ENCODE peak calls at places on chromosomes 1 and 21, in eight cellular contexts. V is H1, S is stomach, Y is sigmoid colon, O is transverse colon, L is endothelial cell of umbilical vein, G is HCT116, E is SK-N-SH. I is an unnamed sample.

GRCh38 chr1:93207211-93207610 is 26.7 kb downstream of the CCDC18 start:
- DNase-seq in S (no peak), V (no peak), O (no peak), G (no peak), E (no peak), L (no peak), Y (no peak), I (no peak)

GRCh38 chr1:192544983-192545393 is 30.6 kb upstream of the RGS1 start:
- DNase-seq in S (no peak), G (no peak), O (no peak), L (peak; percentile 85), V (no peak), Y (no peak), E (no peak), I (no peak)

GRCh38 chr1:200558866-200559459 is 61.6 kb downstream of the KIF14 start:
- DNase-seq in O (no peak), S (no peak), V (no peak), E (peak; percentile 47), Y (no peak), L (peak; percentile 84), G (peak; percentile 51), I (no peak)

GRCh38 chr1:223340637-223341036 is 23.3 kb downstream of the SUSD4 start:
- DNase-seq in L (no peak), S (no peak), O (no peak), E (no peak), G (no peak), V (no peak), Y (no peak), I (no peak)

GRCh38 chr1:45617618-45618017 is 6.2 kb downstream of the CCDC17 start:
- DNase-seq in Y (no peak), E (no peak), O (no peak), L (peak; percentile 65), V (no peak), G (no peak), S (no peak), I (no peak)

GRCh38 chr1:17646444-17647287 is 107.2 kb downstream of the ARHGEF10L start:
- DNase-seq in G (no peak), E (no peak), S (no peak), V (peak; percentile 54), O (no peak), L (no peak), Y (no peak), I (no peak)

GRCh38 chr1:29802181-29803068 is 566.1 kb downstream of the PTPRU start:
- DNase-seq in O (no peak), Y (no peak), E (peak; percentile 37), L (no peak), S (peak; percentile 15), G (no peak), V (peak; percentile 41), I (no peak)

GRCh38 chr1:24022611-24023359 is 42.7 kb upstream of the SRSF10 start:
- DNase-seq in O (peak; percentile 37), G (no peak), L (no peak), V (no peak), S (no peak), Y (no peak), E (peak; percentile 29), I (no peak)

GRCh38 chr1:58358311-58358710 is 188.2 kb downstream of the OMA1 start:
- DNase-seq in O (no peak), Y (no peak), L (no peak), E (no peak), G (no peak), V (no peak), S (no peak), I (no peak)

GRCh38 chr1:4657920-4658585 is 3.6 kb downstream of the AJAP1 start:
- DNase-seq in E (peak; percentile 49), L (no peak), S (no peak), Y (no peak), O (no peak), G (no peak), V (no peak), I (no peak)

GRCh38 chr21:29077651-29078090 is 4.2 kb upstream of the CCT8 start:
- DNase-seq in Y (no peak), O (no peak), V (no peak), G (no peak), S (no peak), E (no peak), L (peak; percentile 66), I (no peak)

GRCh38 chr1:153343811-153344717 is 4.6 kb downstream of the PGLYRP4 start:
- DNase-seq in Y (no peak), S (no peak), E (no peak), V (peak; percentile 31), O (no peak), G (no peak), L (no peak), I (no peak)

GRCh38 chr1:236156512-236157208 is 14.3 kb downstream of the GPR137B start:
- DNase-seq in O (peak; percentile 36), V (no peak), E (no peak), L (no peak), S (no peak), G (no peak), Y (no peak), I (no peak)

GRCh38 chr1:201888282-201889033 is at the start of gene SHISA4:
- DNase-seq in V (peak; percentile 85), Y (peak; percentile 93), E (peak; percentile 95), O (peak; percentile 54), G (peak; percentile 51), L (peak; percentile 81), S (peak; percentile 83), I (peak; percentile 78)

GRCh38 chr1:85607126-85607912 is 26.8 kb downstream of the CCN1 start:
- DNase-seq in S (no peak), E (no peak), L (peak; percentile 91), G (peak; percentile 93), Y (no peak), O (no peak), V (peak; percentile 77), I (peak; percentile 60)

GRCh38 chr1:44806025-44806703 is 987 bp downstream of the DYNLT4 start:
- DNase-seq in G (no peak), L (no peak), O (peak; percentile 8), Y (peak; percentile 70), V (no peak), S (no peak), E (peak; percentile 31), I (peak; percentile 49)

DNA sequence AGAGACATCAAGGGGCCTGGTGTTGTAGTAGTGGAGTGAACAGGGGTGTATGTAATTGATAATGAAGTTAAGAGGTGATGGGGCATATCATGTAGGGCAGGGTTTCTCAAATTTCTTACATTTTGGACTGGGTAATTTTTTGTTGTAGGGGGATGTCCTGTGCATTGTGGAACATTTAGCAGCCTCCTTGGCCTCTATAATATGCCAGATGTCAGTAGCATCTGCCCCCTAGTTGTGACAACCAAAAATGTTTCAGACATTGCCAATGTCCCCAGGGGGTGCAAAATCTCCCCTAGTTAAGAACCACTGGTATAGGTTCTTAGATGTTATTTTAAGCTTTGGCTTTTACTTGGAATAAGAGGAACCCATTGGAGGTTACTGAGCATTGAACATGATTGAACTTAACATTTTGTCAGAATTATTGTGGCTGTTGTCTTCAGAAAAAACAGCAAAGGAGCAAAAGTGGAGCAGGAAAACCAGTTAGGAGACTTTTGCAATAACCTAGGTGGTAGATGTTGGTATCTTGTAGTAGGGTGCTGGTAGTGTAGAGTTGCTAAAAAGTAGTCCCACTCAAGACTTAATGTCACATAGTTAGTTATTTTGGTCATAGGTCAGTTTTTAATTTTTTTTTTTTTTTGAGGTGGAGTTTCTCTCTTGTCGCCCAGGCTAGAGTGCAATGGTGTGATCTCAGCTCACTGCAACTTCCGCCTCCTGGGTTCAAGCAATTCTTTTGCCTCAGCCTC is 6.2 kb downstream of the ZNF326 start:
- DNase-seq in V (no peak), L (no peak), S (no peak), G (no peak), Y (no peak), E (no peak), O (no peak), I (no peak)
- H3K4me1 ChIP-seq in V (no peaks in the 10 kb centered on the region), L (peaks cover 16% of the 10 kb centered on the region), S (peaks cover 60% of the 10 kb centered on the region), G (peaks cover 4% of the 10 kb centered on the region), Y (peaks cover 43% of the 10 kb centered on the region), E (peaks cover 33% of the 10 kb centered on the region), O (peaks cover 68% of the 10 kb centered on the region), I (no peaks in the 10 kb centered on the region)

GRCh38 chr1:2583871-2584341 is 2.7 kb upstream of the PRXL2B start:
- DNase-seq in Y (no peak), S (no peak), O (peak; percentile 37), G (no peak), L (no peak), E (no peak), V (no peak), I (no peak)
- TF ChIP-seq POLR2AphosphoS5 in Y (no peak), S (peak; percentile 5), O (no peak), G (peak; percentile 10), L (no peak), E (no peak), V (no peak), I (no peak)

GRCh38 chr1:27338751-27339150 is 3.1 kb upstream of the SYTL1 start:
- DNase-seq in Y (no peak), S (no peak), G (no peak), O (no peak), V (no peak), L (no peak), E (peak; percentile 3), I (no peak)

GRCh38 chr1:27333717-27334279 is 8.0 kb upstream of the SYTL1 start:
- DNase-seq in L (no peak), E (no peak), S (no peak), V (no peak), Y (no peak), O (no peak), G (no peak), I (no peak)

GRCh38 chr1:27332536-27333281 is 9.1 kb upstream of the SYTL1 start:
- DNase-seq in L (peak; percentile 12), S (peak; percentile 63), O (peak; percentile 39), Y (peak; percentile 68), V (peak; percentile 86), E (peak; percentile 87), G (no peak), I (no peak)

GRCh38 chr1:27336756-27337155 is 5.1 kb upstream of the SYTL1 start:
- DNase-seq in L (no peak), S (no peak), O (no peak), Y (no peak), E (no peak), G (no peak), V (no peak), I (no peak)

GRCh38 chr1:27335506-27336422 is 6.1 kb upstream of the SYTL1 start:
- DNase-seq in L (no peak), Y (no peak), E (no peak), O (no peak), G (no peak), S (no peak), V (no peak), I (no peak)
- TF ChIP-seq CTCF in L (no peak), Y (no peak), E (no peak), O (no peak), G (no peak), S (no peak), V (no peak), I (no peak)

DNA sequence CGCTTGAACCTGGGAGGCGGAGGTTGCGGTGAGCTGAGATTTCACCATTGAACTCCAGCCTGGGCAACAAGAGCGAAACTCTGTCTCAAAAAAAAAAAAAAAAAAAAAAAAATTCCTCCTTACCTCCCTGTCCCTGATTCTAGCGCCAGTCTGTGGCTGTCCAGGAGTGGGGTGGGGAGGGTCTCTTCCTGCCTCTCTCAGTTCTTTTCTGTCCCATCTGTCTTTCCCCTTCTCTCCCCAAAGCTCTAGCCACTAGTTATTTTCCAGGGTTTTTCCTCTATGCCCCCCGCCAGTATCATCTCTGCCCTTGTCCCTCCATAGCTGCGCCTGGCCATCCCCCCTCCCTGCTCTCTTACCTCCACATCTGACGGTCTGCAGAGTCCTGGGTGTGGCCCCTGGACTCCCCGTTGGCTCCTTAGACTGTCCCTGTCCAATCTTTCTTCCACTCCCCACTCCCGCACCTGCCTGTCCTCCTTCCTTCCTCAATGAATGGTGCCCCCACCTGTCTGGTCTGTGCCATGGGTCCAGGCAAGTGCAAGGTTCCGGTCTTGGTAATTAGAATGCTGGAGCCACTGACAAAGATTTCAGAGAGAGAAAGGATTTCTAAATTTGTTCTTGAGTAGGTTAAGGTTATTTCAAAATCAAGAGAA is 1.6 kb upstream of the TMEM63A start:
- DNase-seq in V (no peak), L (no peak), O (peak; percentile 57), E (no peak), S (no peak), Y (no peak), G (no peak), I (no peak)
- H3K4me1 ChIP-seq in V (peaks cover 21% of the 10 kb centered on the region), L (peaks cover 14% of the 10 kb centered on the region), O (peaks cover 43% of the 10 kb centered on the region), E (no peaks in the 10 kb centered on the region), S (peaks cover 38% of the 10 kb centered on the region), Y (peaks cover 33% of the 10 kb centered on the region), G (peaks cover 31% of the 10 kb centered on the region), I (peaks cover 9% of the 10 kb centered on the region)

I was measured in breast epithelium.